ENCODE peak calls at places on chromosomes 1 and 21, in ten cellular contexts. B, V, Z, L, K, F, J, H, P and R are unnamed samples.

GRCh38 chr1:70034403-70034802 is 171.0 kb downstream of the LRRC40 start:
- DNase-seq in B (no peak), V (no peak), Z (peak; percentile 18), L (peak; percentile 77), K (no peak), F (peak; percentile 71), J (no peak), H (peak; percentile 51), P (no peak), R (peak; percentile 51)

GRCh38 chr1:93905734-93906133 is 3.5 kb downstream of the GCLM start:
- DNase-seq in B (no peak), V (no peak), Z (no peak), L (peak; percentile 62), K (no peak), F (no peak), J (no peak), H (no peak), P (no peak), R (peak; percentile 66)

GRCh38 chr1:181144238-181144637 is 55.7 kb downstream of the IER5 start:
- DNase-seq in B (no peak), V (no peak), Z (no peak), L (no peak), K (no peak), F (no peak), J (no peak), H (no peak), P (no peak), R (no peak)

GRCh38 chr21:36155603-36156338 is 853 bp upstream of the DOP1B start:
- DNase-seq in B (peak; percentile 42), V (peak; percentile 42), Z (no peak), L (no peak), K (no peak), F (no peak), J (peak; percentile 62), H (no peak), P (no peak), R (no peak)

GRCh38 chr1:15141933-15142647 is 11.5 kb upstream of the TMEM51 start:
- DNase-seq in B (peak; percentile 33), V (no peak), Z (no peak), L (peak; percentile 52), K (no peak), F (no peak), J (no peak), H (no peak), P (no peak), R (peak; percentile 92)

GRCh38 chr1:202131956-202132821 is 9.5 kb downstream of the GPR37L1 start:
- DNase-seq in B (peak; percentile 58), V (no peak), Z (no peak), L (no peak), K (no peak), F (no peak), J (peak; percentile 86), H (no peak), P (peak; percentile 68), R (no peak)

GRCh38 chr1:1858382-1859086 is 32.4 kb downstream of the GNB1 start:
- DNase-seq in B (peak; percentile 67), V (peak; percentile 42), Z (peak; percentile 74), L (peak; percentile 81), K (peak; percentile 33), F (peak; percentile 38), J (peak; percentile 59), H (no peak), P (peak; percentile 60), R (peak; percentile 73)

GRCh38 chr1:226082959-226083302 is 20.4 kb downstream of the H3-3A start:
- DNase-seq in B (peak; percentile 69), V (peak; percentile 64), Z (no peak), L (no peak), K (no peak), F (peak; percentile 62), J (no peak), H (peak; percentile 30), P (peak; percentile 71), R (peak; percentile 16)

GRCh38 chr21:38798081-38798480 is 7.6 kb upstream of the ETS2 start:
- DNase-seq in B (no peak), V (no peak), Z (no peak), L (no peak), K (no peak), F (no peak), J (no peak), H (no peak), P (no peak), R (no peak)

GRCh38 chr21:38798481-38798882 is 7.2 kb upstream of the ETS2 start:
- DNase-seq in B (no peak), V (no peak), Z (peak; percentile 81), L (no peak), K (no peak), F (peak; percentile 35), J (no peak), H (no peak), P (no peak), R (peak; percentile 57)

GRCh38 chr21:38795475-38795874 is 10.3 kb upstream of the ETS2 start:
- DNase-seq in B (no peak), V (no peak), Z (no peak), L (no peak), K (no peak), F (no peak), J (no peak), H (no peak), P (no peak), R (no peak)

GRCh38 chr21:38796426-38796825 is 9.3 kb upstream of the ETS2 start:
- DNase-seq in B (no peak), V (no peak), Z (no peak), L (peak; percentile 56), K (no peak), F (no peak), J (no peak), H (no peak), P (no peak), R (peak; percentile 66)

DNA sequence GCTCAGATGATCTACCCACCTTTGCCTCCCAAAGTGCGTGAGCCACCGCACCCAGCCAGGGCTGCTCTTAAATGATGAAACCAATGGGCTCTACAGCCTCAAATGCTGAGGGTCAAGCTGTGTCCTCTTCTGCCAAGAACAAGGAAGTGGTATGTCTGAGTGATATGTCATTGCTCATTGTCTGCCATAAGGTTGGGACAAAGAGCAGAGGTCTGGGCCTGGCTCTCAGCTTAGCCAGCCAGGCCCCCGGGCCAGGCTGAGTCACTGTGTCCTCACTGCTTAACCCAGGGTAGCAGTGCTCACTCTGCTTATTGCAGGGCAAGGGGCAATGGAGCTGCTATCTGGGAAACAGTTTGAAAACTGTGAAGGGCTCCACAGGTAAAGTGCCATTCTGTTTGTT is 8.3 kb upstream of the ETS2 start:
- DNase-seq in B (no peak), V (peak; percentile 80), Z (peak; percentile 74), L (no peak), K (no peak), F (peak; percentile 35), J (no peak), H (no peak), P (no peak), R (no peak)
- H3K4me1 ChIP-seq in B (no peaks in the 10 kb centered on the region), V (no peaks in the 10 kb centered on the region), Z (peaks cover 38% of the 10 kb centered on the region), L (peaks cover 5% of the 10 kb centered on the region), K (no peaks in the 10 kb centered on the region), F (peaks cover 14% of the 10 kb centered on the region), J (no peaks in the 10 kb centered on the region), H (no peaks in the 10 kb centered on the region), P (no peaks in the 10 kb centered on the region), R (peaks cover 19% of the 10 kb centered on the region)

DNA sequence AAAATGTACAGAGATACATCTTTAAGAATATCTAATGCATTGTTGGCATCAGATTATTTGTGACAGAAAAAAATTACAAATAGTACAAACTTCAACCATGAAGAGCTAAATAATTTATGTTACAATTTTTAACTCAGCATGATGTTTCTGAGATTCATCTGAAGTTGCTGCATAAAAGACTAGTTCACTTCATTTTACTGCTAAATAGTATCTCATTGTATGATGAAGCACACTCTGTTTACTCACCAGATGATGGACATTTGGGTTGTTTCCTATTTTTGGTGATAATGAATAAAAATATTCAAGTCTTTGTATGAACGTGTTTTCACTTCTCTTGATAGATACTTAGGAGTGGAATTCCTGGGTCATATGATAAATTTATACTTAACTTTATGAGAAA is 20.6 kb downstream of the EGLN1 start:
- DNase-seq in B (no peak), V (no peak), Z (no peak), L (no peak), K (no peak), F (no peak), J (no peak), H (no peak), P (no peak), R (no peak)
- H3K27ac ChIP-seq in B (no peak overlapping the region), V (no peak overlapping the region), Z (no peak overlapping the region), L (no peak overlapping the region), K (no peak overlapping the region), F (no peak overlapping the region), J (no peak overlapping the region), H (no peak overlapping the region), P (no peak overlapping the region), R (no peak overlapping the region)

DNA sequence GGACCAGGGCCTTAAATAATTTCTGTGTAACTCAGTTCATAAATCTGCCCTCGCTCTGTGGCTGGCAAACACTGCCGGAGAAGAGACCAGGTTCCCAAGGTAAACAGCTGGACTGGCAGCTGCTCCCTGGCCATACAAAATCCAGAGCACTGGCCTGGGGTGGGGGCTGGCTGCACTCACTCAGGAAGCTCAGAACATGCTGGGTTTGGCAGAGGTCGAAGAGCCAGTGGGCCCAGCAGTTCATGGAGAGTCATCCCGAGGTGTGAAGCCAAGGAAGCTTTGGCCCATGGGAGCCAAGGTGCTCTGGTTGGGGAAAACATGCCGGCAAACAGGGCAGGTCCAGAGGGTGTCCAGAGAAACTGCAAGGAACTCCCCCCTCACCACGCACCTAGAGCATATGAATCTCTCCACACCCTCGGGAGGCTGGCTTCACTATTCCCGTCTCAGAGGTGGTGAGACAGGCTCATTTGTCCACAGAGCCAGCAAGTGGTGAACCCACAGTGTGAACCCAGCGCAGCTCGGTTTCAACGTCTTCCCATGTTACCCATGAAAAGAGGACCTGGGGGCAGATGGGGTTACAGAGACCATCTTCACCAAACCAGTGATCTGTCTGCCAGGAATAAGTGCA is 102.4 kb downstream of the DMRTB1 start:
- DNase-seq in B (no peak), V (peak; percentile 5), Z (no peak), L (no peak), K (no peak), F (no peak), J (no peak), H (no peak), P (no peak), R (no peak)
- H3K4me1 ChIP-seq in B (no peaks in the 10 kb centered on the region), V (no peaks in the 10 kb centered on the region), Z (no peaks in the 10 kb centered on the region), L (peaks cover 6% of the 10 kb centered on the region), K (no peaks in the 10 kb centered on the region), F (no peaks in the 10 kb centered on the region), J (no peaks in the 10 kb centered on the region), H (no peaks in the 10 kb centered on the region), P (no peaks in the 10 kb centered on the region), R (peaks cover 4% of the 10 kb centered on the region)

GRCh38 chr1:52723260-52723659 is 3.0 kb upstream of the ZYG11B start:
- DNase-seq in B (no peak), V (no peak), Z (no peak), L (no peak), K (no peak), F (no peak), J (no peak), H (no peak), P (no peak), R (no peak)

GRCh38 chr1:52727956-52728656 is 1.9 kb downstream of the ZYG11B start:
- DNase-seq in B (no peak), V (no peak), Z (no peak), L (no peak), K (no peak), F (no peak), J (no peak), H (no peak), P (no peak), R (no peak)

GRCh38 chr1:52726265-52727113 is at the start of gene ZYG11B:
- DNase-seq in B (peak; percentile 93), V (peak; percentile 93), Z (peak; percentile 98), L (peak; percentile 76), K (peak; percentile 38), F (peak; percentile 92), J (peak; percentile 92), H (peak; percentile 91), P (peak; percentile 90), R (peak; percentile 58)

GRCh38 chr1:52727114-52727586 is 897 bp downstream of the ZYG11B start:
- DNase-seq in B (no peak), V (no peak), Z (peak; percentile 48), L (no peak), K (no peak), F (peak; percentile 28), J (no peak), H (peak; percentile 12), P (no peak), R (no peak)

DNA sequence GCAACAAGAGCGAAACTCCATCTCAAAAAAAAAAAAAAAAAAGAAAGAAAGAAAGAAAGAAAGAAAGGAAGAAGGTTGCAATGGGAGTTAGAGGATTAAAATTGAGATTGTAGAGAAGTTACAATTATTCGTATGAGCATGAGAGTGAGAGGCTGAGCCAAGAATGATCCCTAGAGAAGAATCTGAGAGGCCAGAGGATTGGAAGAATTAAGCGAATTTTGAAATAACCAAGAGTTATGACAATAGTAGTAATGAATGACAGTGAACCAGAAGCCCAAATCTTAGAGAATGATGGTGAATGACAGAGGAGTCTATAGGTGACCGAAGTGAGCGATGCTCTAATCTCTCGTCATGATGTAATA is 369 bp upstream of the ZYG11B start:
- DNase-seq in B (no peak), V (no peak), Z (no peak), L (no peak), K (no peak), F (no peak), J (no peak), H (no peak), P (no peak), R (no peak)
- H3K27ac ChIP-seq in B (peak overlapping the region; percentile 91), V (no peak overlapping the region), Z (peak overlapping the region; percentile 5), L (no peak overlapping the region), K (peak overlapping the region; percentile 69), F (no peak overlapping the region), J (no peak overlapping the region), H (no peak overlapping the region), P (peak overlapping the region; percentile 95), R (no peak overlapping the region)